ENCODE peak calls at places on chromosome 18, in eight cellular contexts. G, R, C, Y, A, F, D and I are unnamed samples.

GRCh38 chr18:79914614-79915160 is 36.8 kb downstream of the SLC66A2 start:
- DNase-seq in G (no peak), R (no peak), C (no peak), Y (no peak), A (no peak), F (no peak), D (no peak), I (peak; percentile 68)

GRCh38 chr18:59902180-59902992 is 2.6 kb downstream of the PMAIP1 start:
- DNase-seq in G (peak; percentile 95), R (no peak), C (peak; percentile 61), Y (no peak), A (peak; percentile 68), F (no peak), D (no peak), I (no peak)

GRCh38 chr18:76697441-76697901 is 124.9 kb upstream of the ZNF236 start:
- DNase-seq in G (peak; percentile 12), R (no peak), C (peak; percentile 6), Y (no peak), A (peak; percentile 30), F (no peak), D (peak; percentile 46), I (no peak)

GRCh38 chr18:5979176-5979888 is 84.0 kb upstream of the TMEM200C start:
- DNase-seq in G (no peak), R (no peak), C (no peak), Y (no peak), A (no peak), F (no peak), D (no peak), I (peak; percentile 49)

GRCh38 chr18:25262920-25263319 is 89.0 kb downstream of the ZNF521 start:
- DNase-seq in G (peak; percentile 77), R (no peak), C (no peak), Y (no peak), A (no peak), F (no peak), D (no peak), I (no peak)

GRCh38 chr18:58221060-58221725 is 177.2 kb downstream of the NEDD4L start:
- DNase-seq in G (peak; percentile 53), R (peak; percentile 88), C (peak; percentile 96), Y (no peak), A (peak; percentile 99), F (peak; percentile 90), D (no peak), I (no peak)

GRCh38 chr18:79930020-79930642 is 21.3 kb downstream of the SLC66A2 start:
- DNase-seq in G (peak; percentile 13), R (no peak), C (no peak), Y (no peak), A (no peak), F (no peak), D (no peak), I (no peak)

GRCh38 chr18:12048010-12048826 is 45.4 kb upstream of the ANKRD62 start:
- DNase-seq in G (no peak), R (no peak), C (no peak), Y (no peak), A (no peak), F (no peak), D (no peak), I (peak; percentile 79)

GRCh38 chr18:63106727-63107126 is 212.8 kb downstream of the BCL2 start:
- DNase-seq in G (no peak), R (no peak), C (no peak), Y (no peak), A (no peak), F (no peak), D (no peak), I (peak; percentile 15)

GRCh38 chr18:78994977-78995582 is 15.5 kb downstream of the SALL3 start:
- DNase-seq in G (no peak), R (no peak), C (no peak), Y (no peak), A (no peak), F (no peak), D (no peak), I (peak; percentile 80)

GRCh38 chr18:43563780-43564179 is 286.5 kb upstream of the SYT4 start:
- DNase-seq in G (peak; percentile 6), R (no peak), C (no peak), Y (peak; percentile 56), A (peak; percentile 54), F (no peak), D (no peak), I (no peak)

GRCh38 chr18:70366174-70366573 is 77.3 kb downstream of the SOCS6 start:
- DNase-seq in G (no peak), R (no peak), C (no peak), Y (no peak), A (no peak), F (no peak), D (no peak), I (no peak)

GRCh38 chr18:65811307-65811706 is 60.5 kb downstream of the CDH7 start:
- DNase-seq in G (no peak), R (no peak), C (no peak), Y (no peak), A (no peak), F (no peak), D (no peak), I (no peak)

GRCh38 chr18:48777026-48777736 is 173.6 kb downstream of the SMAD7 start:
- DNase-seq in G (peak; percentile 20), R (peak; percentile 74), C (no peak), Y (peak; percentile 46), A (peak; percentile 50), F (no peak), D (peak; percentile 86), I (no peak)

GRCh38 chr18:62245699-62246098 is 58.6 kb downstream of the RELCH start:
- DNase-seq in G (no peak), R (no peak), C (no peak), Y (no peak), A (no peak), F (no peak), D (no peak), I (no peak)

GRCh38 chr18:60019463-60019840 is 119.7 kb downstream of the PMAIP1 start:
- DNase-seq in G (peak; percentile 87), R (no peak), C (peak; percentile 67), Y (no peak), A (peak; percentile 74), F (no peak), D (no peak), I (no peak)

GRCh38 chr18:79203017-79203605 is 133.9 kb downstream of the ATP9B start:
- DNase-seq in G (peak; percentile 50), R (no peak), C (peak; percentile 88), Y (no peak), A (peak; percentile 91), F (peak; percentile 82), D (no peak), I (no peak)

GRCh38 chr18:46478796-46479195 is 178.2 kb downstream of the LOXHD1 start:
- DNase-seq in G (no peak), R (no peak), C (no peak), Y (no peak), A (peak; percentile 51), F (no peak), D (no peak), I (no peak)

GRCh38 chr18:46480187-46480586 is 176.8 kb downstream of the LOXHD1 start:
- DNase-seq in G (no peak), R (no peak), C (no peak), Y (no peak), A (no peak), F (no peak), D (no peak), I (no peak)

GRCh38 chr18:46481847-46482245 is 175.2 kb downstream of the LOXHD1 start:
- DNase-seq in G (no peak), R (no peak), C (peak; percentile 54), Y (peak; percentile 15), A (peak; percentile 81), F (no peak), D (no peak), I (no peak)

GRCh38 chr18:46482831-46483230 is 174.2 kb downstream of the LOXHD1 start:
- DNase-seq in G (no peak), R (no peak), C (no peak), Y (no peak), A (no peak), F (no peak), D (no peak), I (no peak)

GRCh38 chr18:46481048-46481846 is 175.8 kb downstream of the LOXHD1 start:
- DNase-seq in G (peak; percentile 52), R (peak; percentile 30), C (no peak), Y (peak; percentile 32), A (peak; percentile 48), F (peak; percentile 27), D (no peak), I (no peak)
- TF ChIP-seq CTCF in G (peak; percentile 65), R (peak; percentile 68), C (peak; percentile 65), Y (peak; percentile 68), A (peak; percentile 67), F (peak; percentile 51), D (peak; percentile 74), I (peak; percentile 76)

DNA sequence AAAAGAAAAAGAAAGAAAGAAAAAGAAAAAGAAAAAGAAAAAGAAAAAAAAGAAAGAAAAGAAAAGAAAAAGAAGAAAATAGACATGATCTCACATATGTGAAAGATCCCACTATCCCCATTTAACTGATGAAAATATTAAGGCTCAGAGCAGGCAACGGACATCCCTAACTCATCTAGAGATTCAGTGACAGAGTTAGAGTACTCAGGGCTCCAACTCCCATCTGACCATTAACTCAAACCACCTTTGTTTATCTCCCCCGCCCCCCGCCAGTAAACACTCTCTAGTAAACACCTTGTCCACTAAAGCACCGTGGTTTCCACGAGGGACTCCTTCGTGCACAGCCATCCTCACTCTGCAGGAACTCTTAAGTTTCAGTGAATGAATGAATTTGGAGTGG is 142.9 kb downstream of the TGIF1 start:
- DNase-seq in G (no peak), R (peak; percentile 22), C (no peak), Y (no peak), A (no peak), F (no peak), D (no peak), I (no peak)
- TF ChIP-seq CTCF in G (no peak), R (no peak), C (no peak), Y (no peak), A (no peak), F (no peak), D (no peak), I (no peak)

DNA sequence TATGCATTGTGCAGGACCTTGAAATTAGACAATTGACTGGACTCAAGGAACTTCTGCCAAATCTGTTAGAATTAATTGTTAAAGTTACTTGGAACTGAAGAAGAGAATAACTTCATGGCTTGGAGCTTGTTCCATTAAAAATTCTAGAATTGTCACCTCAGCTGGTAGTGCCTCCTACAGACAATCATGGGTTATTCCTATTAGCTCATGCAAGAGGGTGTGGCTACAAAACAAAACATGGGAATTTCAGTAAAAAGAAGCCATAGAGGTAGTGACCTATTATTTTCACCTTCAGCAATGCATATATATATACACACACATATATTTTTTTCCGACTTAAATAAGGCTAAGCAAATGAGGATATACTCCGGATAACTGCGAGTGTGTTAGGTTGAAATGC is 181.9 kb upstream of the DTNA start:
- DNase-seq in G (no peak), R (no peak), C (no peak), Y (no peak), A (no peak), F (no peak), D (no peak), I (no peak)
- TF ChIP-seq CTCF in G (no peak), R (no peak), C (no peak), Y (no peak), A (no peak), F (no peak), D (no peak), I (no peak)

DNA sequence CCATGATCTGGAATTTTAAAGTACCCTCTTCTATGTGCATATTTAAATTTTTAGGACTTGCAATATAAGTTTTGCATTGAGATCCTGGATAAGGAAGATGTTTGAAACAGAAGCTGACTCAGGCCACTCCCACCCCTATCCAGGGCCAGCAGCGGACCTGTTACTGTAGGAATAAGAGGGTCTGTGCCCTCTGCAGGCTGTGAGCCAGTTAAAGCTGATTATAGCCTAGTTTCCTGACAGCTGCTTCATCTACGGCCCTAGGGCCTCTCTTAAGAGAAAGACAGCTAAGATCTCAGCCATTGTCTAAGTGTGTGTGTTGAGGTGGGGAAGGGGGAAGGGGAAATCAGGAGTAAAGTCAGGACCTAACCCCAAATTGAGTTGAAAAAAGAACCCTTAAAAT is 234.0 kb downstream of the HAUS1 start:
- DNase-seq in G (no peak), R (no peak), C (no peak), Y (no peak), A (no peak), F (no peak), D (peak; percentile 3), I (no peak)
- TF ChIP-seq CTCF in G (no peak), R (no peak), C (no peak), Y (no peak), A (no peak), F (no peak), D (no peak), I (no peak)